ENCODE peak calls at places on chromosomes 7 and 10, in nine cellular contexts. U is heart left ventricle, D is adrenal gland, I is A549, T is HCT116, O is body of pancreas, F is breast epithelium, J is testis, L is esophagus muscularis mucosa. Y is an unnamed sample.
A peak's percentile ranks its signal among the peaks of the same experiment; 100 is the strongest.

GRCh38 chr7:79520543-79520942 is 67.1 kb upstream of the MAGI2 start:
- DNase-seq in F (no peak), L (no peak), U (no peak), I (no peak), O (no peak), J (no peak), D (no peak), T (no peak), Y (no peak)

GRCh38 chr7:155009570-155010157 is 6.7 kb upstream of the PAXIP1 start:
- DNase-seq in F (no peak), L (no peak), J (no peak), I (peak; percentile 38), T (peak; percentile 27), D (no peak), U (no peak), O (no peak), Y (no peak)

GRCh38 chr10:86167101-86167761 is 199.4 kb downstream of the GRID1 start:
- DNase-seq in U (no peak), O (no peak), F (no peak), J (no peak), L (no peak), I (no peak), D (no peak), T (no peak), Y (no peak)

GRCh38 chr7:80087051-80087767 is 47.4 kb upstream of the GNAI1 start:
- DNase-seq in I (no peak), J (no peak), O (no peak), U (no peak), F (no peak), D (no peak), T (peak; percentile 27), L (no peak), Y (no peak)

GRCh38 chr7:75642810-75643486 is 95.8 kb downstream of the HIP1 start:
- DNase-seq in F (no peak), I (peak; percentile 82), J (peak; percentile 78), O (peak; percentile 32), D (peak; percentile 87), U (no peak), T (peak; percentile 54), L (no peak), Y (no peak)

GRCh38 chr7:42726066-42726785 is 185.6 kb downstream of the C7orf25 start:
- DNase-seq in F (no peak), T (no peak), U (no peak), O (no peak), I (no peak), L (no peak), D (no peak), J (no peak), Y (no peak)

GRCh38 chr10:132574783-132575319 is 37.3 kb downstream of the INPP5A start:
- DNase-seq in D (no peak), J (no peak), F (no peak), L (no peak), U (no peak), O (no peak), I (no peak), T (no peak), Y (no peak)

GRCh38 chr10:91434041-91434440 is 23.9 kb downstream of the HECTD2 start:
- DNase-seq in I (no peak), O (no peak), U (no peak), F (no peak), J (no peak), T (no peak), D (no peak), L (no peak), Y (no peak)

GRCh38 chr10:69742928-69743602 is 58.6 kb upstream of the COL13A1 start:
- DNase-seq in U (no peak), I (peak; percentile 43), T (peak; percentile 18), J (peak; percentile 75), O (peak; percentile 30), L (no peak), D (no peak), F (no peak), Y (no peak)

GRCh38 chr10:60189861-60190475 is 199.7 kb downstream of the ANK3 start:
- DNase-seq in J (no peak), T (no peak), L (no peak), I (no peak), O (no peak), U (no peak), F (no peak), D (no peak), Y (no peak)

DNA sequence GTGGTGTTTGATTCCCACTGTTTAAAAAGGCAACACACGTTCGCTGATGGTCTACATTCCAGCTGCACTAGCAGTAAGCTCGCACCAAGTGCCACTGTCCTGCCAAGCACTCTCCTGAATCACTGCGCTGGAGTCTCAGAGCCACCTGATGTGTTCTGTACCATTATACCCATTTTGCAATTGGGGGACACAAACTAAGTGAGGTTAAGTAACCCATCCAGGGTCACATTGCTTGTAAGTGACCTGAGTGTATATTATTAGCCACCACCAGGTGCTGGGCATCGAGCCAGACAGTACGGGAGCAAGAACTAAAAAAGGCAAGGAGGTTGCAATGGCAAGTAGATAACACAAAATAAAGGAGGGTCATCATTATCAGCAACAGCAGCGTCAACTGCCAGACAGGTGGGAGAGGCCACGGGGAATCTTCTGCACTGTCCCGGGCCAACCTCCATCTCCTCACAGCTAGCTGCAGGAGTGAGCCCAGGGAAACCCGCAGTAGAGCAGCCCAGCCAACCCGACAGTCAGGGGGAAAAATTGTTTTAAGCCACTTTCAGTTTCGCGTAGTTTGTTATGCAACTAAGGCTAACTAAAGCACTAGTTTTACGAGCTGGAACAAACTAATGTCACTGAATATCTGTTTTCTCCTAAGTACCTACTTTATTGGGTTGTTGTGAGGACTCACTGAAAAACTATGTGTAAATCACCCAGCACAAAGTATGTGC is 712 bp upstream of the CPVL start:
- DNase-seq in U (peak; percentile 74), T (peak; percentile 8), F (no peak), I (no peak), O (peak; percentile 71), D (no peak), L (no peak), J (peak; percentile 44), Y (peak; percentile 27)
- H3K4me3 ChIP-seq in U (peak overlapping the region; percentile 65), T (peak overlapping the region; percentile 52), F (peak overlapping the region; percentile 47), I (no peak overlapping the region), O (no peak overlapping the region), D (no peak overlapping the region), L (peak overlapping the region; percentile 48), J (peak overlapping the region; percentile 50), Y (peak overlapping the region; percentile 42)

DNA sequence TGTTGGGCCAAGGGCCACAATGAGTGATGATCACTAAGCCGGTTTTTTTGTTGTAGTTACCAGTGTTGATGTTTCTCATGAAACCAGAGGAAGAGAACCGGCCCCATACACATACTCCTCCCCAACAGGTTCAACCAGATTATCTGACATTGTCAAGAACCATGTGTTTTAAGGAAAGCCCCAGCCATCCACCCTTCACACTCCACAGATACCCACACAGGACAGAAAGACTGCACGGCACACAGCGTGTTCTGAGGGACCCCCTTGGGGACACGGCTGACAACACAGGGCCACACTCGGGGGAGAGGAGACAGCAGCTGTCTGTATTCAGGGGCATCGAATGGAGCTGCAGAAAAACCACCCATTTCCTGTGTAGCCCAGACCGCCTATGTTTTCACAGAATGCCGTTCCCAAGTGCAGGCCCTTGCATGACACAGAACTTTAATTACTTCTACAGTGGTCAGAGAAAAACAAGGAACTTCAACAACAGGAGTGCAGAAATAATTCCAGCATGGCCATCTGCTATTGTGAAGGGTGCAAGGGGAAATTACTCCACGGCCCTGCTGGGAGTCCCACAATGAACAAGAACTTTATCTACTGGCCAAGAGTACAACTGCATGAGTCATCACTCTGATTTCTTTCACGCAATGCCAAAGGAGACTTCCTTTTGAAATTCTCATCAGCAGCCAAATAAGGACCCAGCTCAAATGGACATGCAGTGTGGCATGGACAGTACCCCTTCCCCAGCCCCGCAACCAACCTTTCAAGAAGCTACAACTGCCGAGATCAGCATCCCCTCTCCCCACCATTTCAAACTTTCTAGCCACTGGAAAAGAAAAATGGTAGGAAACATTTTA is 2.3 kb downstream of the KLF6 start:
- DNase-seq in D (peak; percentile 83), T (no peak), L (no peak), F (no peak), U (peak; percentile 84), I (peak; percentile 82), J (peak; percentile 75), O (peak; percentile 74), Y (peak; percentile 82)
- TF ChIP-seq POLR2A in D (peak; percentile 45), T (no peak), L (no peak), F (no peak), U (peak; percentile 85), I (no peak), J (no peak), O (peak; percentile 83), Y (peak; percentile 61)

GRCh38 chr10:62017141-62017870 is 115.8 kb downstream of the ARID5B start:
- DNase-seq in D (no peak), I (no peak), O (no peak), J (no peak), U (no peak), F (no peak), T (no peak), L (no peak), Y (no peak)

GRCh38 chr10:62015994-62016393 is 114.5 kb downstream of the ARID5B start:
- DNase-seq in O (peak; percentile 20), F (no peak), J (no peak), D (no peak), T (no peak), I (no peak), L (no peak), U (peak; percentile 33), Y (no peak)

GRCh38 chr10:62018141-62018911 is 116.8 kb downstream of the ARID5B start:
- DNase-seq in F (no peak), D (no peak), L (no peak), T (no peak), U (no peak), I (no peak), O (peak; percentile 29), J (no peak), Y (no peak)

GRCh38 chr10:62014510-62014909 is 113.0 kb downstream of the ARID5B start:
- DNase-seq in O (no peak), T (no peak), I (no peak), U (no peak), L (no peak), J (no peak), D (no peak), F (no peak), Y (no peak)

DNA sequence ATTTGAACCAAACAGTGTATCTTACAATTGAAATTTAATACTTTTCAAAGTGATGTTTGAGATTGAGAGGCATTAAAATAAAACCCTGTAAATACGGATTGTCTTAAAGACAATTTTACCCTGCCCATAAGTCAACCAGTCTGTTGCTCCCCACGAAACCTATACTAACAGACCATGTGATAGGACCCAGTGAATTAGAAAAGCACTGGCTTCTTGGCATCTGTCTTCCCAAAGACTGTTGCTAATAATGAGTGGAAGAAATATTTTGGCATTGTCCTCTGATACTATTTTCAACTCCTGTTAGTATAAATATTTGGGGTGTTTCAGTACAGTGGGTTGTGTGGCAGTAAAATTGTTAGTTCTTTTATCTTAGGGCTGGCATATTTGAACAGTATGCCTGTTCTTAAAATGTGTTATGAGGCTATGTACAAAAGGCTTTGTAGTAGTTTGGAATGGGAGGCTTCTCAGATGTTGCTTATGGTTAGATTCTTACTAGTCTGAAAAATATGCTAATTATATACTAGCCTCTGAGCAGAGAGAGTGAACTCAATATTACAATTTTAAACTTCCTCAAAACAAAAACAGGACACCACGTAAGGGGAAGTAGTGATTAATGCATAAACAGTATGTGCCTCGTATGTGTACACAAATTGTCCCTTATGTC is 115.1 kb downstream of the ARID5B start:
- DNase-seq in L (no peak), F (no peak), U (no peak), T (no peak), I (no peak), O (no peak), D (no peak), J (no peak), Y (no peak)
- H3K27ac ChIP-seq in L (peak overlapping the region; percentile 64), F (peak overlapping the region; percentile 86), U (no peak overlapping the region), T (no peak overlapping the region), I (no peak overlapping the region), O (no peak overlapping the region), D (no peak overlapping the region), J (peak overlapping the region; percentile 6), Y (peak overlapping the region; percentile 66)

GRCh38 chr10:80132299-80133139 is at the start of gene PLAC9:
- DNase-seq in J (no peak), D (no peak), I (no peak), U (peak; percentile 68), L (no peak), O (no peak), T (no peak), F (no peak), Y (peak; percentile 46)
- H3K4me3 ChIP-seq in J (peak within 1 kb of the TSS; percentile 59), D (no peak within 1 kb of the TSS), I (peak within 1 kb of the TSS; percentile 50), U (peak within 1 kb of the TSS; percentile 61), L (peak within 1 kb of the TSS; percentile 53), O (no peak within 1 kb of the TSS), T (no peak within 1 kb of the TSS), F (peak within 1 kb of the TSS; percentile 58), Y (peak within 1 kb of the TSS; percentile 41)

Y was measured in uterus.